ENCODE peak calls at places on chromosomes 11 and 22, in ten cellular contexts. S, B, X, R, Q, Y, W, H, G and J are unnamed samples. For H3K27me3, the result is how much of the 10 kb centered on the place peaks cover.

GRCh38 chr22:31378123-31378522 is 21.3 kb upstream of the DRG1 start:
- DNase-seq in S (peak), B (peak), X (no peak), R (peak), Q (no peak), Y (no peak), W (no peak), H (no peak), G (no peak), J (no peak)

GRCh38 chr22:37419370-37419915 is 7.8 kb downstream of the ELFN2 start:
- DNase-seq in S (no peak), B (no peak), X (no peak), R (no peak), Q (no peak), Y (no peak), W (no peak), H (no peak), G (no peak), J (no peak)

GRCh38 chr11:106879029-106879428 is 139.2 kb downstream of the GUCY1A2 start:
- DNase-seq in S (no peak), B (no peak), X (no peak), R (no peak), Q (peak), Y (no peak), W (no peak), H (no peak), G (no peak), J (no peak)

GRCh38 chr11:64355078-64355940 is 3.7 kb upstream of the RPS6KA4 start:
- DNase-seq in S (peak), B (peak), X (no peak), R (peak), Q (peak), Y (peak), W (peak), H (peak), G (peak), J (peak)

GRCh38 chr22:22938672-22939536 is 51.3 kb downstream of the IGLL5 start:
- DNase-seq in S (no peak), B (no peak), X (no peak), R (no peak), Q (no peak), Y (no peak), W (no peak), H (peak), G (no peak), J (no peak)

GRCh38 chr11:125303186-125303585 is 138.6 kb downstream of the PKNOX2 start:
- DNase-seq in S (no peak), B (no peak), X (no peak), R (no peak), Q (no peak), Y (no peak), W (no peak), H (no peak), G (no peak), J (no peak)

GRCh38 chr11:36056160-36056751 is 112.4 kb downstream of the LDLRAD3 start:
- DNase-seq in S (peak), B (no peak), X (no peak), R (peak), Q (peak), Y (no peak), W (no peak), H (no peak), G (peak), J (no peak)

GRCh38 chr11:120875986-120876385 is 147.9 kb upstream of the TBCEL start:
- DNase-seq in S (no peak), B (no peak), X (no peak), R (no peak), Q (no peak), Y (no peak), W (no peak), H (no peak), G (no peak), J (no peak)

GRCh38 chr11:64638017-64638664 is 47.1 kb downstream of the SLC22A12 start:
- DNase-seq in S (no peak), B (no peak), X (no peak), R (no peak), Q (no peak), Y (no peak), W (no peak), H (no peak), G (peak), J (no peak)

GRCh38 chr11:35045219-35045819 is 93.7 kb upstream of the CD44 start:
- DNase-seq in S (peak), B (no peak), X (peak), R (no peak), Q (no peak), Y (peak), W (no peak), H (no peak), G (no peak), J (peak)
- H3K27me3 ChIP-seq in S (under half), B (under half), X (under half), R (under half), Q (under half), Y (under half), W (under half), H (under half), G (under half), J (under half)

DNA sequence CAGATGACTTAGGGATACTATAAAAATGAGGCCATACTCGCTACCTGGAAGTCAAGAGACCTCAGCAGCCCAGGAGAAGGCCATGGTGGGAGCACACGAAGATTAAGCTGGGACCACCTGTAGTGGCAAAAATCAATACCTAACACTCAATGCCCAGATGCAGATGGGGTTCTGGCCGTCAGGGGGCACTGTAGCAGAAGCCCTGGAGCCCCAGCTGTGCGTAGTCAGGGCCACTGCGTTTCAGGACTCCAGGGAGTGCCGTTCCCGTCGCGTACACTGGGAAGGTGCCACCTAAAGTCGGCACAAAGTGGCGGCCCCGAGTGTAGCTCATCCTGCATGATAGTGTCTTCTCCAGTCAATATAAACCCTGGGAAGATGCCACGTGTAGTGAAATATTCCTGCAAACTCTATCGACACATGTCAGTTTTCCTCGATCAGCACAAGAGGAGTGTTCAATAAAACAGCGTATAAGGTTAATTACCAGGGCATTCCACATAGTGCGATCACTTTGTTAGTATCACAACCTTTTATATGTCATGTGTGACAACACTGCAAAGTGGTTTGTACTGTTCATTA is 123.7 kb upstream of the NTM start:
- DNase-seq in S (peak), B (no peak), X (no peak), R (no peak), Q (peak), Y (peak), W (no peak), H (no peak), G (peak), J (peak)
- H3K27me3 ChIP-seq in S (under half), B (under half), X (under half), R (under half), Q (half or more), Y (under half), W (under half), H (under half), G (half or more), J (under half)

GRCh38 chr22:43425976-43426785 is 14.4 kb downstream of the MPPED1 start:
- DNase-seq in S (no peak), B (no peak), X (no peak), R (no peak), Q (no peak), Y (no peak), W (no peak), H (no peak), G (no peak), J (no peak)
- H3K27me3 ChIP-seq in S (under half), B (under half), X (under half), R (under half), Q (under half), Y (under half), W (under half), H (half or more), G (under half), J (under half)

GRCh38 chr22:48098243-48098935 is 1335.9 kb downstream of the TBC1D22A start:
- DNase-seq in S (no peak), B (no peak), X (no peak), R (no peak), Q (no peak), Y (peak), W (no peak), H (no peak), G (no peak), J (no peak)

GRCh38 chr22:48098936-48099245 is 1336.4 kb downstream of the TBC1D22A start:
- DNase-seq in S (no peak), B (no peak), X (no peak), R (no peak), Q (no peak), Y (peak), W (no peak), H (peak), G (no peak), J (no peak)

GRCh38 chr22:48099671-48100070 is 1337.2 kb downstream of the TBC1D22A start:
- DNase-seq in S (no peak), B (no peak), X (no peak), R (no peak), Q (no peak), Y (peak), W (no peak), H (peak), G (no peak), J (no peak)

GRCh38 chr22:48097723-48098122 is 1335.3 kb downstream of the TBC1D22A start:
- DNase-seq in S (no peak), B (no peak), X (no peak), R (no peak), Q (no peak), Y (peak), W (no peak), H (peak), G (no peak), J (no peak)

GRCh38 chr22:48099251-48099650 is 1336.8 kb downstream of the TBC1D22A start:
- DNase-seq in S (no peak), B (no peak), X (no peak), R (no peak), Q (no peak), Y (peak), W (no peak), H (peak), G (no peak), J (no peak)
- H3K27me3 ChIP-seq in S (under half), B (under half), X (under half), R (under half), Q (under half), Y (under half), W (under half), H (half or more), G (under half), J (under half)

GRCh38 chr22:39559456-39560105 is 11.0 kb upstream of the CACNA1I start:
- DNase-seq in S (peak), B (no peak), X (no peak), R (no peak), Q (peak), Y (no peak), W (no peak), H (no peak), G (no peak), J (no peak)

GRCh38 chr22:39560127-39560526 is 10.4 kb upstream of the CACNA1I start:
- DNase-seq in S (peak), B (no peak), X (no peak), R (no peak), Q (no peak), Y (no peak), W (no peak), H (no peak), G (no peak), J (no peak)

GRCh38 chr22:39558254-39558727 is 12.3 kb upstream of the CACNA1I start:
- DNase-seq in S (peak), B (no peak), X (no peak), R (no peak), Q (no peak), Y (no peak), W (no peak), H (no peak), G (no peak), J (no peak)

GRCh38 chr22:39558950-39559349 is 11.6 kb upstream of the CACNA1I start:
- DNase-seq in S (no peak), B (no peak), X (no peak), R (no peak), Q (no peak), Y (no peak), W (no peak), H (no peak), G (no peak), J (no peak)

GRCh38 chr22:39556970-39557811 is 13.4 kb upstream of the CACNA1I start:
- DNase-seq in S (peak), B (no peak), X (peak), R (no peak), Q (no peak), Y (no peak), W (no peak), H (no peak), G (peak), J (no peak)
- H3K27me3 ChIP-seq in S (under half), B (under half), X (under half), R (under half), Q (under half), Y (under half), W (under half), H (under half), G (under half), J (under half)

GRCh38 chr11:111301004-111301839 is 2.9 kb downstream of the POU2AF3 start:
- DNase-seq in S (no peak), B (no peak), X (no peak), R (no peak), Q (no peak), Y (no peak), W (no peak), H (no peak), G (peak), J (no peak)

GRCh38 chr11:111302298-111302697 is 4.0 kb downstream of the POU2AF3 start:
- DNase-seq in S (no peak), B (no peak), X (no peak), R (no peak), Q (no peak), Y (no peak), W (no peak), H (no peak), G (no peak), J (peak)

GRCh38 chr11:111301840-111302113 is 3.4 kb downstream of the POU2AF3 start:
- DNase-seq in S (no peak), B (no peak), X (no peak), R (no peak), Q (no peak), Y (no peak), W (no peak), H (no peak), G (no peak), J (no peak)

GRCh38 chr11:111305403-111305802 is 7.1 kb downstream of the POU2AF3 start:
- DNase-seq in S (no peak), B (no peak), X (no peak), R (no peak), Q (no peak), Y (no peak), W (no peak), H (no peak), G (no peak), J (no peak)

DNA sequence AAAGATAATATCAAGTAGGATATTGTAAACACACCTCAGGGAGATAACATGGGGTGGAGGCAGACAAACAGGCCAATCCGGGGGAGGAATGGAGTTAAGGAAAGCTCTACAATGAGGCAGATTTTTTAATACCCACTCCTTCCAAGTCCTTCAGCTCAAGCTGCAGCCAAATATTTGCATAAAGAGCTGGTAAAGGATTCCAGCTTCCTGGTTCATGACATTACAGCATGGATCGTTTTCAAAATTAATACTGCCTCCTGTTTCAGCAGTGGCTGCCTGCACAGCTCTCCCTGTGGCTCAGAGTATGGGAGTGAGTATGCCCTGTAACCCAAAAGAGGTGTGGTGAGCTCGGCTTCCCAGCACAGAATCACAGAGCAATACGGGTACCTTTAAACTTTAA is 5.1 kb downstream of the POU2AF3 start:
- DNase-seq in S (no peak), B (no peak), X (no peak), R (no peak), Q (peak), Y (no peak), W (no peak), H (no peak), G (peak), J (peak)
- H3K27me3 ChIP-seq in S (under half), B (under half), X (under half), R (under half), Q (half or more), Y (under half), W (under half), H (under half), G (under half), J (under half)

DNA sequence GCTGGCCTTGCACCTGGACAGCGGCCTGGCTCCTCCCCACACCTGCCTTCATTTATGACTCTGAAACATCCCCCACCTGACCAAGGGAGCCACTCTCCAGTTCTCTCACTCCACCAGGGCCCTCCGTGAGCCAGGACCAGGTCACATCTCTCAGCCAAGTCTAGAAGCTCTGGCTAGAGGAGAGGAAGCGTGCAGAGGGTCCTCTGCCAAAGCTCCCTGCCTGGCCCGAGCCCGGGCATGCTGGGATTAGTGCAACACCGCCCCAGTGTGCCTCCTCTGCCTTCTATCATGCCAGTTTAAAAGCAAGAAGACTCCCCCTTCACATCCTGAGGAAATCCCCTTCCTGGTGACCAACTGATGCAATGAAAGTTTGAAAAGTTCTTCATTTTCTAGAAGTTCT is 23.5 kb downstream of the TP53AIP1 start:
- DNase-seq in S (no peak), B (no peak), X (no peak), R (no peak), Q (no peak), Y (no peak), W (no peak), H (no peak), G (no peak), J (no peak)
- H3K27me3 ChIP-seq in S (under half), B (under half), X (under half), R (under half), Q (under half), Y (under half), W (under half), H (under half), G (under half), J (under half)

GRCh38 chr11:44314733-44315132 is 4.8 kb upstream of the ALX4 start:
- DNase-seq in S (no peak), B (no peak), X (no peak), R (no peak), Q (no peak), Y (no peak), W (no peak), H (no peak), G (no peak), J (no peak)

GRCh38 chr11:44313701-44314489 is 4.0 kb upstream of the ALX4 start:
- DNase-seq in S (no peak), B (no peak), X (no peak), R (no peak), Q (no peak), Y (no peak), W (no peak), H (peak), G (peak), J (no peak)

GRCh38 chr11:44311339-44312261 is 1.7 kb upstream of the ALX4 start:
- DNase-seq in S (no peak), B (no peak), X (no peak), R (no peak), Q (no peak), Y (no peak), W (no peak), H (peak), G (no peak), J (no peak)

GRCh38 chr11:44310456-44311272 is 725 bp upstream of the ALX4 start:
- DNase-seq in S (no peak), B (no peak), X (no peak), R (no peak), Q (no peak), Y (no peak), W (no peak), H (no peak), G (peak), J (no peak)

DNA sequence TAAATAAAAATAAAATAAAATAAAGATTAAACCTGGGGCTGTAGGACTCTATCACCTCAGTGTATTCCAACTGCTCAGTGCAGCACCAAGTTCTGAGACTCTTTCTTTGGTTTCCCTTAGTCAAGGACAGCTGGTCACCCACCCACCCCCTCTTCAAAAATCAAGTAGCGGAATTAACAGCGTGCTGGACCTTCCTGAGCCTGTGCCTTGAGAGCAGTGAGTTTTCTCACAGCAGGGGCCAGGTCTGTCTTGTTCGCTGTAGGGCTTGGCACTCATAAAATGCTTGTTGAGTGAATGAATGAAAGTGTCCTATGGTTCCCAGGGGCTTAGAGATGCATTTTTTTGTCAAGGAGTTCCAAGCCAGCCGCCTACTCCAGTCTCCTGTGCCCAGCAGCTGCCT is 2.9 kb upstream of the ALX4 start:
- DNase-seq in S (no peak), B (no peak), X (no peak), R (no peak), Q (no peak), Y (no peak), W (no peak), H (no peak), G (no peak), J (no peak)
- H3K27me3 ChIP-seq in S (half or more), B (half or more), X (half or more), R (half or more), Q (half or more), Y (under half), W (half or more), H (half or more), G (under half), J (under half)

GRCh38 chr11:75677275-75677674 is 8.4 kb upstream of the MAP6 start:
- DNase-seq in S (no peak), B (no peak), X (no peak), R (no peak), Q (no peak), Y (no peak), W (no peak), H (no peak), G (no peak), J (no peak)
- H3K27me3 ChIP-seq in S (under half), B (under half), X (under half), R (under half), Q (under half), Y (under half), W (under half), H (under half), G (under half), J (under half)

GRCh38 chr11:12112731-12113130 is 2.3 kb downstream of the MICAL2 start:
- DNase-seq in S (no peak), B (no peak), X (no peak), R (no peak), Q (no peak), Y (no peak), W (no peak), H (no peak), G (no peak), J (no peak)
- H3K27me3 ChIP-seq in S (under half), B (under half), X (under half), R (under half), Q (under half), Y (under half), W (under half), H (under half), G (under half), J (under half)